ENCODE peak calls at places on chromosomes 13 and 19, in six cellular contexts. One of them, this sample, is unnamed.

GRCh38 chr19:3606690-3607289 is at the start of gene TBXA2R:
- DNase-seq in fibroblast of lung: peak; percentile 48
- DNase-seq in upper lobe of left lung: peak; percentile 66
- DNase-seq in heart left ventricle: peak; percentile 86
- DNase-seq in thoracic aorta: peak; percentile 52
- DNase-seq in right cardiac atrium: peak; percentile 94
- DNase-seq in this sample: peak; percentile 100

GRCh38 chr13:52949744-52950143 is 78.9 kb upstream of the OLFM4 start:
- DNase-seq in fibroblast of lung: no peak
- DNase-seq in upper lobe of left lung: no peak
- DNase-seq in heart left ventricle: peak; percentile 47
- DNase-seq in thoracic aorta: no peak
- DNase-seq in right cardiac atrium: peak; percentile 63
- DNase-seq in this sample: no peak

GRCh38 chr13:40233731-40234195 is 432.7 kb downstream of the FOXO1 start:
- DNase-seq in fibroblast of lung: no peak
- DNase-seq in upper lobe of left lung: no peak
- DNase-seq in heart left ventricle: peak; percentile 69
- DNase-seq in thoracic aorta: no peak
- DNase-seq in right cardiac atrium: peak; percentile 90
- DNase-seq in this sample: no peak

GRCh38 chr13:110922506-110922905 is 7.6 kb upstream of the ANKRD10 start:
- DNase-seq in fibroblast of lung: no peak
- DNase-seq in upper lobe of left lung: no peak
- DNase-seq in heart left ventricle: no peak
- DNase-seq in thoracic aorta: no peak
- DNase-seq in right cardiac atrium: no peak
- DNase-seq in this sample: no peak

GRCh38 chr19:54532528-54532927 is 29.9 kb downstream of the LAIR2 start:
- DNase-seq in fibroblast of lung: no peak
- DNase-seq in upper lobe of left lung: no peak
- DNase-seq in heart left ventricle: no peak
- DNase-seq in thoracic aorta: no peak
- DNase-seq in right cardiac atrium: no peak
- DNase-seq in this sample: no peak

GRCh38 chr19:49217382-49217781 is 59.8 kb downstream of the TRPM4 start:
- DNase-seq in fibroblast of lung: peak; percentile 70
- DNase-seq in upper lobe of left lung: no peak
- DNase-seq in heart left ventricle: peak; percentile 65
- DNase-seq in thoracic aorta: no peak
- DNase-seq in right cardiac atrium: peak; percentile 77
- DNase-seq in this sample: peak; percentile 86

GRCh38 chr13:114141261-114141996 is 9.0 kb upstream of the RASA3 start:
- DNase-seq in fibroblast of lung: no peak
- DNase-seq in upper lobe of left lung: no peak
- DNase-seq in heart left ventricle: no peak
- DNase-seq in thoracic aorta: no peak
- DNase-seq in right cardiac atrium: no peak
- DNase-seq in this sample: no peak

GRCh38 chr13:98626298-98626940 is 49.5 kb upstream of the STK24 start:
- DNase-seq in fibroblast of lung: peak; percentile 8
- DNase-seq in upper lobe of left lung: no peak
- DNase-seq in heart left ventricle: no peak
- DNase-seq in thoracic aorta: no peak
- DNase-seq in right cardiac atrium: no peak
- DNase-seq in this sample: no peak

GRCh38 chr19:3565177-3565576 is 7.6 kb upstream of the HMG20B start:
- DNase-seq in fibroblast of lung: no peak
- DNase-seq in upper lobe of left lung: no peak
- DNase-seq in heart left ventricle: no peak
- DNase-seq in thoracic aorta: no peak
- DNase-seq in right cardiac atrium: no peak
- DNase-seq in this sample: peak; percentile 81

GRCh38 chr13:98142427-98143156 is at the start of gene FARP1:
- DNase-seq in fibroblast of lung: peak; percentile 62
- DNase-seq in upper lobe of left lung: peak; percentile 81
- DNase-seq in heart left ventricle: peak; percentile 83
- DNase-seq in thoracic aorta: no peak
- DNase-seq in right cardiac atrium: peak; percentile 91
- DNase-seq in this sample: peak; percentile 98

GRCh38 chr13:38180100-38180499 is 169.6 kb upstream of the UFM1 start:
- DNase-seq in fibroblast of lung: no peak
- DNase-seq in upper lobe of left lung: no peak
- DNase-seq in heart left ventricle: no peak
- DNase-seq in thoracic aorta: no peak
- DNase-seq in right cardiac atrium: no peak
- DNase-seq in this sample: no peak

GRCh38 chr19:31885280-31885853 is 460.0 kb upstream of the ZNF507 start:
- DNase-seq in fibroblast of lung: no peak
- DNase-seq in upper lobe of left lung: no peak
- DNase-seq in heart left ventricle: no peak
- DNase-seq in thoracic aorta: no peak
- DNase-seq in right cardiac atrium: no peak
- DNase-seq in this sample: no peak

GRCh38 chr19:53555352-53555751 is 17.4 kb downstream of the ZNF331 start:
- DNase-seq in fibroblast of lung: no peak
- DNase-seq in upper lobe of left lung: no peak
- DNase-seq in heart left ventricle: no peak
- DNase-seq in thoracic aorta: no peak
- DNase-seq in right cardiac atrium: no peak
- DNase-seq in this sample: no peak

GRCh38 chr13:49567501-49567900 is 17.9 kb downstream of the RCBTB1 start:
- DNase-seq in fibroblast of lung: no peak
- DNase-seq in upper lobe of left lung: no peak
- DNase-seq in heart left ventricle: no peak
- DNase-seq in thoracic aorta: no peak
- DNase-seq in right cardiac atrium: no peak
- DNase-seq in this sample: no peak

GRCh38 chr13:95301947-95302386 is 716 bp upstream of the ABCC4 start:
- DNase-seq in fibroblast of lung: peak; percentile 50
- DNase-seq in upper lobe of left lung: no peak
- DNase-seq in heart left ventricle: no peak
- DNase-seq in thoracic aorta: no peak
- DNase-seq in right cardiac atrium: no peak
- DNase-seq in this sample: no peak
- H3K4me1 ChIP-seq in fibroblast of lung: peaks cover 2% of the 10 kb centered on the region
- H3K4me1 ChIP-seq in upper lobe of left lung: peaks cover 28% of the 10 kb centered on the region
- H3K4me1 ChIP-seq in heart left ventricle: peaks cover 26% of the 10 kb centered on the region
- H3K4me1 ChIP-seq in thoracic aorta: peaks cover 18% of the 10 kb centered on the region
- H3K4me1 ChIP-seq in right cardiac atrium: no peaks in the 10 kb centered on the region
- H3K4me1 ChIP-seq in this sample: peaks cover 9% of the 10 kb centered on the region

DNA sequence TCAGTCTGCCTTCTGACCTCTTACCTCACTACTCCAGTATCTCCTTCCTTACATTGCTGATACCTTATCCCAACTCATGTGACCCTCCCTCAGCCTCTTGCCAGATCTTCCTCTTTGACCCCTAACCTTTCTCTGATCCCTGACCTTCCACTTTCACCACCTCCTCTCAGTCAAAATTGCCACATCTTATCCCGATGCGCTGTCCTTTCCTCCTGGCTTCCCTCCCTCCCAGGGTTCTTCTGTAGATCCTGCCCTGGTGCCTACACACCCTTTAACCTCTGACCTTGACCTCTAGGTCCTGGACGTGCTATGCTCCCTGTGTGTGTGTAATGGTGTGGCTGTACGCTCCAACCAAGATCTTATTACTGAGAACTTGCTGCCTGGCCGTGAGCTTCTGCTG is 23.7 kb downstream of the RYR1 start:
- DNase-seq in fibroblast of lung: no peak
- DNase-seq in upper lobe of left lung: no peak
- DNase-seq in heart left ventricle: no peak
- DNase-seq in thoracic aorta: no peak
- DNase-seq in right cardiac atrium: no peak
- DNase-seq in this sample: peak; percentile 6
- H3K4me1 ChIP-seq in fibroblast of lung: no peaks in the 10 kb centered on the region
- H3K4me1 ChIP-seq in upper lobe of left lung: no peaks in the 10 kb centered on the region
- H3K4me1 ChIP-seq in heart left ventricle: no peaks in the 10 kb centered on the region
- H3K4me1 ChIP-seq in thoracic aorta: no peaks in the 10 kb centered on the region
- H3K4me1 ChIP-seq in right cardiac atrium: no peaks in the 10 kb centered on the region
- H3K4me1 ChIP-seq in this sample: no peaks in the 10 kb centered on the region

DNA sequence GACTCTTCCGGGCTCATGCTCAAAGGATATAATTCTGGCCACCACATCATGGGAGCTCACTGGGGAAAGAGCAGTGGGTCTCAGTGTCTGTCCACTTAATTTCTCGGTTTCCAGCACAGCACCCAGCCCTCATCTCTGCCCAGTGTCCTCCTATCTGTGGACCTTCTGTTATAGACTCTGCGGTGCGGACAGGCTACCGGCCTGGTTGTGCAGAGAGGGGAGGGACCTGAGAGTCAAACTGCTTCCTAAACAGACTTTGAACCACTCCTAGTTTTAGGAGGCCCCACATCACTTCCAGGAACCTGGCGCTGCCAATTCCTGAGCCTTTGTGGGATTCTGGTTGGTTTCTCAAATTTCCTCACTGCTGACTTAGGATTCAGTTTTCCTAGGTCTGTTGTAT is 59.8 kb upstream of the MED4 start:
- DNase-seq in fibroblast of lung: no peak
- DNase-seq in upper lobe of left lung: no peak
- DNase-seq in heart left ventricle: no peak
- DNase-seq in thoracic aorta: no peak
- DNase-seq in right cardiac atrium: peak; percentile 62
- DNase-seq in this sample: no peak
- H3K4me1 ChIP-seq in fibroblast of lung: peaks cover 2% of the 10 kb centered on the region
- H3K4me1 ChIP-seq in upper lobe of left lung: peaks cover 30% of the 10 kb centered on the region
- H3K4me1 ChIP-seq in heart left ventricle: peaks cover 8% of the 10 kb centered on the region
- H3K4me1 ChIP-seq in thoracic aorta: no peaks in the 10 kb centered on the region
- H3K4me1 ChIP-seq in right cardiac atrium: peaks cover 2% of the 10 kb centered on the region
- H3K4me1 ChIP-seq in this sample: peaks cover 3% of the 10 kb centered on the region

GRCh38 chr19:34274827-34275625 is 20.7 kb downstream of the GARRE1 start:
- DNase-seq in fibroblast of lung: peak; percentile 87
- DNase-seq in upper lobe of left lung: no peak
- DNase-seq in heart left ventricle: no peak
- DNase-seq in thoracic aorta: no peak
- DNase-seq in right cardiac atrium: no peak
- DNase-seq in this sample: peak; percentile 76

GRCh38 chr19:34273121-34273845 is 18.9 kb downstream of the GARRE1 start:
- DNase-seq in fibroblast of lung: no peak
- DNase-seq in upper lobe of left lung: no peak
- DNase-seq in heart left ventricle: no peak
- DNase-seq in thoracic aorta: no peak
- DNase-seq in right cardiac atrium: no peak
- DNase-seq in this sample: peak; percentile 77

GRCh38 chr19:34276614-34277013 is 22.3 kb downstream of the GARRE1 start:
- DNase-seq in fibroblast of lung: no peak
- DNase-seq in upper lobe of left lung: no peak
- DNase-seq in heart left ventricle: no peak
- DNase-seq in thoracic aorta: no peak
- DNase-seq in right cardiac atrium: no peak
- DNase-seq in this sample: no peak

GRCh38 chr19:34275705-34276104 is 21.4 kb downstream of the GARRE1 start:
- DNase-seq in fibroblast of lung: no peak
- DNase-seq in upper lobe of left lung: no peak
- DNase-seq in heart left ventricle: no peak
- DNase-seq in thoracic aorta: no peak
- DNase-seq in right cardiac atrium: no peak
- DNase-seq in this sample: no peak

GRCh38 chr19:34274284-34274826 is 20.0 kb downstream of the GARRE1 start:
- DNase-seq in fibroblast of lung: no peak
- DNase-seq in upper lobe of left lung: no peak
- DNase-seq in heart left ventricle: no peak
- DNase-seq in thoracic aorta: no peak
- DNase-seq in right cardiac atrium: no peak
- DNase-seq in this sample: peak; percentile 39
- H3K4me1 ChIP-seq in fibroblast of lung: peaks cover 20% of the 10 kb centered on the region
- H3K4me1 ChIP-seq in upper lobe of left lung: peaks cover 35% of the 10 kb centered on the region
- H3K4me1 ChIP-seq in heart left ventricle: peaks cover 69% of the 10 kb centered on the region
- H3K4me1 ChIP-seq in thoracic aorta: peaks cover 84% of the 10 kb centered on the region
- H3K4me1 ChIP-seq in right cardiac atrium: peaks cover 26% of the 10 kb centered on the region
- H3K4me1 ChIP-seq in this sample: peaks cover 42% of the 10 kb centered on the region

GRCh38 chr19:45440259-45440638 is 16.5 kb upstream of the ERCC1 start:
- DNase-seq in fibroblast of lung: no peak
- DNase-seq in upper lobe of left lung: no peak
- DNase-seq in heart left ventricle: no peak
- DNase-seq in thoracic aorta: no peak
- DNase-seq in right cardiac atrium: peak; percentile 42
- DNase-seq in this sample: peak; percentile 66
- H3K4me1 ChIP-seq in fibroblast of lung: peaks cover 17% of the 10 kb centered on the region
- H3K4me1 ChIP-seq in upper lobe of left lung: peaks cover 31% of the 10 kb centered on the region
- H3K4me1 ChIP-seq in heart left ventricle: peaks cover 33% of the 10 kb centered on the region
- H3K4me1 ChIP-seq in thoracic aorta: peaks cover 24% of the 10 kb centered on the region
- H3K4me1 ChIP-seq in right cardiac atrium: peaks cover 7% of the 10 kb centered on the region
- H3K4me1 ChIP-seq in this sample: peaks cover 31% of the 10 kb centered on the region

GRCh38 chr19:1271528-1272422 is 2.6 kb downstream of the CIRBP start:
- DNase-seq in fibroblast of lung: no peak
- DNase-seq in upper lobe of left lung: peak; percentile 59
- DNase-seq in heart left ventricle: no peak
- DNase-seq in thoracic aorta: no peak
- DNase-seq in right cardiac atrium: no peak
- DNase-seq in this sample: no peak
- H3K4me1 ChIP-seq in fibroblast of lung: peaks cover 46% of the 10 kb centered on the region
- H3K4me1 ChIP-seq in upper lobe of left lung: peaks cover 81% of the 10 kb centered on the region
- H3K4me1 ChIP-seq in heart left ventricle: peaks cover 84% of the 10 kb centered on the region
- H3K4me1 ChIP-seq in thoracic aorta: peaks cover 83% of the 10 kb centered on the region
- H3K4me1 ChIP-seq in right cardiac atrium: peaks cover 15% of the 10 kb centered on the region
- H3K4me1 ChIP-seq in this sample: peaks cover 61% of the 10 kb centered on the region